ENCODE peak calls at places on chromosomes 16 and 17, in six cellular contexts. One of them, this sample, is unnamed.

GRCh38 chr17:61296058-61296457 is 103.6 kb upstream of the TBX2 start:
- DNase-seq in progenitor cell of endocrine pancreas: no peak
- DNase-seq in RWPE1: no peak
- DNase-seq in RPMI8226: no peak
- DNase-seq in NCI-H1436: no peak
- DNase-seq in midbrain: no peak
- DNase-seq in this sample: no peak

GRCh38 chr16:2438121-2438520 is 8.9 kb downstream of the CCNF start:
- DNase-seq in RWPE1: no peak
- DNase-seq in progenitor cell of endocrine pancreas: no peak
- DNase-seq in midbrain: peak; percentile 7
- DNase-seq in NCI-H1436: no peak
- DNase-seq in RPMI8226: no peak
- DNase-seq in this sample: no peak

GRCh38 chr16:25140459-25140858 is 28.9 kb downstream of the LCMT1 start:
- DNase-seq in NCI-H1436: no peak
- DNase-seq in progenitor cell of endocrine pancreas: no peak
- DNase-seq in midbrain: no peak
- DNase-seq in RWPE1: no peak
- DNase-seq in RPMI8226: no peak
- DNase-seq in this sample: no peak

GRCh38 chr17:4256952-4257351 is 6.8 kb downstream of the ANKFY1 start:
- DNase-seq in progenitor cell of endocrine pancreas: no peak
- DNase-seq in midbrain: no peak
- DNase-seq in RPMI8226: no peak
- DNase-seq in NCI-H1436: no peak
- DNase-seq in RWPE1: no peak
- DNase-seq in this sample: no peak

GRCh38 chr16:10876799-10877341 is at the start of gene CIITA:
- DNase-seq in RPMI8226: peak; percentile 99
- DNase-seq in midbrain: peak; percentile 60
- DNase-seq in RWPE1: peak; percentile 87
- DNase-seq in NCI-H1436: no peak
- DNase-seq in progenitor cell of endocrine pancreas: no peak
- DNase-seq in this sample: peak; percentile 88

GRCh38 chr16:72126429-72126765 is 32.8 kb downstream of the DHX38 start:
- DNase-seq in RPMI8226: no peak
- DNase-seq in NCI-H1436: no peak
- DNase-seq in progenitor cell of endocrine pancreas: no peak
- DNase-seq in RWPE1: no peak
- DNase-seq in midbrain: no peak
- DNase-seq in this sample: no peak

GRCh38 chr17:80432350-80432955 is 17.5 kb downstream of the ENDOV start:
- DNase-seq in RPMI8226: no peak
- DNase-seq in NCI-H1436: no peak
- DNase-seq in progenitor cell of endocrine pancreas: no peak
- DNase-seq in RWPE1: no peak
- DNase-seq in midbrain: no peak
- DNase-seq in this sample: peak; percentile 49

GRCh38 chr17:51764387-51764971 is 394.0 kb downstream of the CA10 start:
- DNase-seq in midbrain: peak; percentile 58
- DNase-seq in progenitor cell of endocrine pancreas: peak; percentile 41
- DNase-seq in RPMI8226: peak; percentile 63
- DNase-seq in NCI-H1436: peak; percentile 77
- DNase-seq in RWPE1: peak; percentile 75
- DNase-seq in this sample: peak; percentile 44

GRCh38 chr17:6353161-6353560 is 81.8 kb downstream of the AIPL1 start:
- DNase-seq in midbrain: no peak
- DNase-seq in NCI-H1436: no peak
- DNase-seq in progenitor cell of endocrine pancreas: no peak
- DNase-seq in RWPE1: no peak
- DNase-seq in RPMI8226: no peak
- DNase-seq in this sample: no peak

GRCh38 chr17:6671431-6671830 is 19.9 kb downstream of the C17orf100 start:
- DNase-seq in NCI-H1436: no peak
- DNase-seq in RWPE1: no peak
- DNase-seq in progenitor cell of endocrine pancreas: no peak
- DNase-seq in midbrain: no peak
- DNase-seq in RPMI8226: no peak
- DNase-seq in this sample: no peak

This sample was measured in upper lobe of left lung.